ENCODE peak calls at places on chromosomes 4 and X, in eight cellular contexts. B is AG04450, K is fibroblast of mammary gland, O is natural killer cell, C is NB4, R is thoracic aorta, N is A549, I is Caco-2. F is an unnamed sample.

GRCh38 chrX:144388738-144389137 is 504.9 kb downstream of the UBE2NL start:
- DNase-seq in B (no peak), N (no peak), K (no peak), I (no peak), C (no peak), R (no peak), O (no peak), F (no peak)

GRCh38 chr4:27084685-27085356 is 224.2 kb downstream of the STIM2 start:
- DNase-seq in K (peak; percentile 21), I (no peak), C (peak; percentile 20), B (no peak), R (no peak), N (no peak), O (no peak), F (peak; percentile 28)

GRCh38 chr4:87150498-87151261 is 69.7 kb downstream of the KLHL8 start:
- DNase-seq in C (peak; percentile 79), K (peak; percentile 78), R (peak; percentile 10), O (no peak), B (peak; percentile 32), N (peak; percentile 63), I (peak; percentile 75), F (no peak)

GRCh38 chrX:45517090-45517973 is 316.7 kb upstream of the DIPK2B start:
- DNase-seq in O (no peak), K (peak; percentile 87), R (no peak), B (peak; percentile 42), I (no peak), N (peak; percentile 36), C (peak; percentile 39), F (no peak)

GRCh38 chr4:158729716-158730559 is 6.7 kb upstream of the PPID start:
- DNase-seq in I (peak; percentile 66), R (peak; percentile 12), O (peak; percentile 40), K (peak; percentile 70), C (peak; percentile 53), B (peak; percentile 33), N (peak; percentile 60), F (peak; percentile 28)

GRCh38 chrX:28638775-28639174 is 51.5 kb downstream of the IL1RAPL1 start:
- DNase-seq in K (no peak), C (no peak), R (no peak), I (no peak), B (no peak), O (no peak), N (no peak), F (no peak)

GRCh38 chrX:132791725-132792124 is 166.7 kb downstream of the HS6ST2 start:
- DNase-seq in K (no peak), B (no peak), R (no peak), N (no peak), I (no peak), O (no peak), C (no peak), F (no peak)

GRCh38 chrX:119236599-119237525 is 777 bp downstream of the PGRMC1 start:
- DNase-seq in K (peak; percentile 68), C (peak; percentile 32), R (no peak), O (no peak), I (peak; percentile 11), B (peak; percentile 27), N (peak; percentile 51), F (no peak)

GRCh38 chr4:156606444-156607197 is 365.0 kb downstream of the PDGFC start:
- DNase-seq in N (no peak), R (no peak), C (no peak), K (peak; percentile 49), O (no peak), B (no peak), I (no peak), F (no peak)

GRCh38 chr4:54229631-54230478 is 762 bp downstream of the PDGFRA start:
- DNase-seq in B (no peak), K (peak; percentile 30), O (no peak), C (no peak), N (no peak), I (no peak), R (no peak), F (no peak)

GRCh38 chr4:97720869-97721432 is 422.3 kb downstream of the STPG2 start:
- DNase-seq in N (peak; percentile 40), I (peak; percentile 1), O (no peak), K (peak; percentile 23), B (no peak), C (peak; percentile 53), R (no peak), F (no peak)

GRCh38 chr4:6405417-6405747 is 67.0 kb downstream of the PPP2R2C start:
- DNase-seq in I (no peak), K (no peak), B (no peak), R (no peak), O (no peak), C (no peak), N (no peak), F (no peak)

DNA sequence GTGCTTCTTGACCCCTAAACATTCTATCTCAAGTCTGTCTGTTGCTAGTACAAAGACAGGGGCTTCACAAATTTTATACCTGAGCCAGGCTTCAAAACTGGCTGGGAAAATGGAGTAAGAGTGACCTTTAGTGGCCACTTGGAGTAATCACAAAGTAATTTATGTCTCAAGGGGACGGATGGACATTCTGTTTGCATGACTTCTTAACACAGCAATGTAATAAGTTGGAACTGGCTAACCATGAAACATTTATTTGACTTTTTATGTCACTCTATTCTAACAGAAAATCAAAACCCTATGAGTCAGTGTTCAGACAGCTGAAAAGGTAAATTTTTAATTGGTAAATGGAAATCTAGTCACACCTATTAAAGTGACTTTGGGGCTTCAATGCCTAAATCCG is 600.6 kb downstream of the ANKRD50 start:
- DNase-seq in R (no peak), B (peak; percentile 49), N (peak; percentile 53), K (peak; percentile 92), C (peak; percentile 52), O (no peak), I (peak; percentile 46), F (no peak)
- TF ChIP-seq CTCF in R (peak; percentile 64), B (peak; percentile 71), N (peak; percentile 59), K (peak; percentile 74), C (no peak), O (no peak), I (peak; percentile 50), F (no peak)

GRCh38 chrX:135403374-135403773 is 18.4 kb upstream of the SMIM10L2A start:
- DNase-seq in R (no peak), N (no peak), I (no peak), K (no peak), C (no peak), O (no peak), B (no peak), F (no peak)
- TF ChIP-seq CTCF in R (no peak), N (no peak), I (no peak), K (no peak), C (no peak), O (no peak), B (no peak), F (no peak)

DNA sequence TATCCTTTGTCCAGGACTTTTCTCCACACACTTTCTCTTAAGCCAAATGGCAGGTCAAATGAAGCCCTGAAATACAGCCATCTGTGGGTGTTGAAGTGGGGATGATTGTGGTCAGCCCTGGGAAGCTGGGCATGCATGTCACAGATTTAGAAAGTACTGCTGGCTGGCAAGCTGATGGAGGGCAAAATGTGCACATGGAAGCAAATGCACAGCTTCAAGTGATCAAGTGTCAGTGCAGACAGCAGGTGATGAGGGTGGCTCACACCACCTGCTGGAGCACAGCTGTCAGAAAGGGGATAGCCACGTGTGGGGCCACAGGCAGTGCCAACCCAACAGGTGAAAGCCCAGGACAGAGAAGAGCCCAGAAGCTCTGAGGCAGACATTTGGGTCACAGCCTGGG is 40.3 kb upstream of the ATXN3L start:
- DNase-seq in O (no peak), K (no peak), B (no peak), I (no peak), C (no peak), N (no peak), R (no peak), F (no peak)
- TF ChIP-seq CTCF in O (no peak), K (no peak), B (no peak), I (no peak), C (no peak), N (no peak), R (no peak), F (no peak)

GRCh38 chr4:173536808-173537429 is 6.9 kb upstream of the HAND2 start:
- DNase-seq in N (peak; percentile 39), K (no peak), B (no peak), I (peak; percentile 15), O (no peak), C (no peak), R (no peak), F (no peak)
- TF ChIP-seq CTCF in N (no peak), K (no peak), B (peak; percentile 23), I (no peak), O (no peak), C (peak; percentile 10), R (no peak), F (no peak)

DNA sequence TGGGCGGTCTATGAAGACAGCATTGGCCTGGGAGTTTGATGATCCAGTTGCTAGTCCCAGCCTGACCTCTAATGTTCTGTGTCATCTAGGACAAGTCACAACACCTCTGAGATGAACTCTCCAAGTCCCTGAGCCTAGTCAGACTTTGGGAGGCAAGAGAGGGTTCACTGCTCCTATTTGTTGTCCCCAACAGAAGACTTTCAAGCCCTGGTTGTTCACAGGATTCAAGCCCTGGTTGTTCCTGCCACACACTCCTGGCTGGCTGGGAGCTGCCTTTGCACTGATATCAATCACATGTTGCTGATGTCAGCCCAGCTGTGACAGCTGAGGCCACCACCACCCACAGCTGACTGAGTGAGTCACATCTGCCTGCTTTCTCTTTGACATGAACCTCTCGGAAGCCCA is 253.2 kb upstream of the RASGEF1B start:
- DNase-seq in K (peak; percentile 2), B (no peak), N (no peak), R (no peak), I (peak; percentile 62), C (no peak), O (peak; percentile 30), F (no peak)
- TF ChIP-seq CTCF in K (no peak), B (no peak), N (no peak), R (no peak), I (no peak), C (no peak), O (no peak), F (no peak)

GRCh38 chrX:108020631-108021030 is 24.2 kb upstream of the VSIG1 start:
- DNase-seq in K (peak; percentile 26), C (peak; percentile 20), N (peak; percentile 46), O (no peak), I (peak; percentile 11), R (no peak), B (no peak), F (no peak)
- TF ChIP-seq CTCF in K (peak; percentile 55), C (peak; percentile 41), N (peak; percentile 60), O (no peak), I (peak; percentile 28), R (no peak), B (peak; percentile 49), F (no peak)